ENCODE peak calls at places on chromosomes 7 and 10, in five cellular contexts. R, B, T, P and D are unnamed samples.

GRCh38 chr10:122033224-122033926 is 44.4 kb downstream of the TACC2 start:
- DNase-seq in R (no peak), B (no peak), T (no peak), P (no peak), D (no peak)

GRCh38 chr10:119341236-119342016 is 134.1 kb downstream of the GRK5 start:
- DNase-seq in R (no peak), B (no peak), T (no peak), P (peak), D (no peak)

GRCh38 chr10:132876967-132877366 is 65.4 kb downstream of the CFAP46 start:
- DNase-seq in R (peak), B (no peak), T (no peak), P (no peak), D (no peak)

GRCh38 chr7:139943391-139943790 is 114.3 kb downstream of the TBXAS1 start:
- DNase-seq in R (no peak), B (no peak), T (no peak), P (no peak), D (no peak)

GRCh38 chr7:101690061-101690460 is 61.0 kb upstream of the MYL10 start:
- DNase-seq in R (no peak), B (no peak), T (no peak), P (no peak), D (no peak)

GRCh38 chr10:5915451-5915850 is 25.4 kb downstream of the FBH1 start:
- DNase-seq in R (no peak), B (no peak), T (no peak), P (no peak), D (no peak)

GRCh38 chr7:127379642-127380041 is 12.9 kb downstream of the ZNF800 start:
- DNase-seq in R (no peak), B (no peak), T (no peak), P (no peak), D (no peak)

GRCh38 chr7:90552521-90552920 is 43.6 kb upstream of the CDK14 start:
- DNase-seq in R (no peak), B (no peak), T (no peak), P (peak), D (no peak)

GRCh38 chr10:77643795-77644468 is 6.3 kb upstream of the KCNMA1 start:
- DNase-seq in R (no peak), B (no peak), T (no peak), P (peak), D (no peak)

GRCh38 chr7:49817251-49817650 is 43.8 kb downstream of the VWC2 start:
- DNase-seq in R (no peak), B (no peak), T (no peak), P (no peak), D (no peak)

GRCh38 chr10:128934492-128934891 is 532.5 kb upstream of the MGMT start:
- DNase-seq in R (no peak), B (no peak), T (no peak), P (no peak), D (no peak)